ENCODE peak calls at places on chromosomes 3 and 15, in eight cellular contexts. M is D721Med, S is fibroblast of mammary gland, H is PC-3, Z is cardiac muscle cell, F is type B pancreatic cell, T is AG09309, I is osteocyte. W is an unnamed sample.

GRCh38 chr3:112486811-112487505 is 12.3 kb downstream of the BTLA start:
- DNase-seq in M (no peak), S (no peak), H (no peak), Z (no peak), F (no peak), T (no peak), I (no peak), W (no peak)

GRCh38 chr15:48373855-48374421 is 42.7 kb downstream of the DUT start:
- DNase-seq in M (no peak), S (peak; percentile 91), H (peak; percentile 63), Z (no peak), F (no peak), T (peak; percentile 70), I (peak; percentile 46), W (peak; percentile 58)

GRCh38 chr3:76131396-76132153 is 346.2 kb upstream of the ZNF717 start:
- DNase-seq in M (no peak), S (peak; percentile 70), H (peak; percentile 84), Z (no peak), F (no peak), T (no peak), I (no peak), W (peak; percentile 5)

GRCh38 chr15:50166216-50166615 is 15.8 kb upstream of the SLC27A2 start:
- DNase-seq in M (no peak), S (peak; percentile 56), H (no peak), Z (no peak), F (no peak), T (peak; percentile 60), I (no peak), W (peak; percentile 65)

GRCh38 chr3:179676081-179676480 is 23.2 kb downstream of the USP13 start:
- DNase-seq in M (no peak), S (no peak), H (no peak), Z (no peak), F (no peak), T (no peak), I (no peak), W (no peak)

GRCh38 chr3:150508401-150508800 is 37.9 kb downstream of the SERP1 start:
- DNase-seq in M (no peak), S (no peak), H (no peak), Z (no peak), F (no peak), T (no peak), I (no peak), W (peak; percentile 75)

GRCh38 chr3:180063783-180064182 is 27.0 kb upstream of the PEX5L start:
- DNase-seq in M (no peak), S (no peak), H (peak; percentile 93), Z (no peak), F (no peak), T (no peak), I (no peak), W (peak; percentile 35)

GRCh38 chr3:140199008-140199407 is 264.0 kb downstream of the CLSTN2 start:
- DNase-seq in M (no peak), S (no peak), H (no peak), Z (no peak), F (no peak), T (no peak), I (no peak), W (no peak)

GRCh38 chr3:186993940-186994670 is 63.8 kb downstream of the ST6GAL1 start:
- DNase-seq in M (no peak), S (no peak), H (no peak), Z (no peak), F (no peak), T (no peak), I (no peak), W (no peak)

GRCh38 chr3:70882104-70882503 is 569.7 kb upstream of the MDFIC2 start:
- DNase-seq in M (no peak), S (peak; percentile 13), H (peak; percentile 25), Z (no peak), F (no peak), T (no peak), I (no peak), W (no peak)

GRCh38 chr3:50214824-50215223 is 9.8 kb downstream of the SLC38A3 start:
- DNase-seq in M (no peak), S (no peak), H (no peak), Z (no peak), F (no peak), T (no peak), I (no peak), W (no peak)

GRCh38 chr3:45547764-45548683 is 46.5 kb upstream of the LIMD1 start:
- DNase-seq in M (no peak), S (peak; percentile 96), H (no peak), Z (no peak), F (no peak), T (peak; percentile 51), I (no peak), W (no peak)

GRCh38 chr15:85581495-85581894 is 201.1 kb downstream of the AKAP13 start:
- DNase-seq in M (no peak), S (peak; percentile 28), H (no peak), Z (no peak), F (no peak), T (no peak), I (no peak), W (no peak)

GRCh38 chr3:16064660-16065414 is 109.6 kb upstream of the GALNT15 start:
- DNase-seq in M (no peak), S (peak; percentile 97), H (peak; percentile 53), Z (no peak), F (no peak), T (peak; percentile 83), I (no peak), W (no peak)

GRCh38 chr3:192481638-192482037 is 245.7 kb downstream of the FGF12 start:
- DNase-seq in M (no peak), S (peak; percentile 95), H (peak; percentile 83), Z (no peak), F (no peak), T (peak; percentile 23), I (no peak), W (peak; percentile 35)

DNA sequence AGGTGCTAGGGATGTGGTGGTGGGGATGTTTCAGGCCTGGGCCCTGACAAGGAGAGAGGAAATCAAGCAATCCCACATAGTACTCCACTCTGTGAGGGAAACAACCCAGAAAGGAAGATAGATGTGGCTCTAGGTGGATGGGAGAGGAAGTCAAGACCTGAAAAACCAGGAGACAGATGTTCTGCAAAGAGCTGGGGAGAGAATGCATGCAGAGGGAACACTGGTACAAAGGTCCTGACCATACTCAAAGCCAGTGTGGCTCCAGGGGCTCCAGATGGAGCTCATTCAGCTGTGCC is 15.7 kb upstream of the VILL start:
- DNase-seq in M (no peak), S (no peak), H (no peak), Z (no peak), F (no peak), T (no peak), I (no peak), W (no peak)
- TF ChIP-seq CTCF in M (no peak), S (no peak), H (peak; percentile 40), Z (no peak), F (no peak), T (no peak), I (no peak), W (no peak)

GRCh38 chr3:55571913-55572312 is 84.8 kb upstream of the WNT5A start:
- DNase-seq in M (no peak), S (no peak), H (no peak), Z (peak; percentile 96), F (no peak), T (no peak), I (no peak), W (no peak)
- TF ChIP-seq CTCF in M (no peak), S (no peak), H (no peak), Z (no peak), F (peak; percentile 64), T (no peak), I (no peak), W (no peak)

GRCh38 chr3:79086514-79086913 is 681.3 kb downstream of the ROBO1 start:
- DNase-seq in M (peak; percentile 12), S (peak; percentile 62), H (peak; percentile 76), Z (peak; percentile 74), F (peak; percentile 65), T (peak; percentile 25), I (peak; percentile 83), W (no peak)

GRCh38 chr3:79085166-79085565 is 682.6 kb downstream of the ROBO1 start:
- DNase-seq in M (no peak), S (peak; percentile 22), H (no peak), Z (no peak), F (no peak), T (no peak), I (no peak), W (peak; percentile 21)

DNA sequence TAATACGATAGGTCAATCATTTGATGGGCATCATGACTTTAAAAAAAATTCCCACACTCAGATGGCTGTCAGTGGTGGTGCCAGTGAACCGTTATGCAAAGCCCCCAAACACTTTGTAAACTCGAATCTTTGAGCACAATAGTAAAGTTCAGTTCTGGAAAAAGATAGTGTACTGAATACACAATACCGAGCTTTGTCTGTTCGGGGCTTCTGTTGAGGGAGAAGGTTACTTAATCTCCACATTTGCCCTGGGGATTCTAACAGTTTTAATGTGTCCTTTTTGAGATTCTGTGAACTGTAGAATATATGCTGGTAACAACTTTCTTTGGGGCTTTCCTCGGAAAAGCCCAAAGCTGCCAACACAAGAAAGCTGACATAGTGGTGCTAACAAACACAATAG is 686.5 kb downstream of the ROBO1 start:
- DNase-seq in M (no peak), S (no peak), H (no peak), Z (no peak), F (no peak), T (no peak), I (no peak), W (no peak)
- TF ChIP-seq CTCF in M (no peak), S (no peak), H (no peak), Z (no peak), F (no peak), T (no peak), I (no peak), W (no peak)

GRCh38 chr3:33030802-33031201 is 66.1 kb downstream of the GLB1 start:
- DNase-seq in M (no peak), S (no peak), H (no peak), Z (no peak), F (no peak), T (no peak), I (no peak), W (no peak)
- TF ChIP-seq CTCF in M (no peak), S (no peak), H (peak; percentile 34), Z (no peak), F (peak; percentile 21), T (no peak), I (no peak), W (peak; percentile 10)

GRCh38 chr3:69671082-69671952 is 67.9 kb upstream of the MITF start:
- DNase-seq in M (peak; percentile 29), S (peak; percentile 59), H (peak; percentile 64), Z (peak; percentile 68), F (no peak), T (no peak), I (no peak), W (no peak)
- TF ChIP-seq CTCF in M (peak; percentile 82), S (peak; percentile 82), H (peak; percentile 64), Z (peak; percentile 70), F (peak; percentile 93), T (peak; percentile 62), I (peak; percentile 83), W (peak; percentile 92)

DNA sequence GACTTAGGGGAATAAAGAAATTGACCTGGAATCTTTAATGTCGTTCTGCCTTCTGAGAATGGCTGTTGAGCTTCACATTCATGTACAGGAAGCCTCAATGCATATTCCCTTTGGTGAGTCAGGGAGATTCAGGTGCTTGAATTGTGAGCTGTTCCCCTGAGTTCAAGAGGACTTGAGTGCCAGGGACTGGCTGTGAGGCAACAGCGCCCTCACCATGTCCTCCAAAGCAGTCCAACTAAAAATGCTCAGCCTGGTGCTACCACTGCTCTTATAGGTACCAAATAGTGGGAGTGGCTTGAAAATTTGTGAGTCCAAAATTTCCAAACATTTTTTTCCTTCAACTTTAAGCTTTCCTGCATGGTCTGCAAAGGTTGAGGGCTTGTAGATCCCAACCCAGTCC is 54.1 kb downstream of the LEO1 start:
- DNase-seq in M (no peak), S (peak; percentile 43), H (peak; percentile 75), Z (peak; percentile 38), F (no peak), T (no peak), I (peak; percentile 64), W (peak; percentile 30)
- TF ChIP-seq CTCF in M (peak; percentile 33), S (peak; percentile 42), H (peak; percentile 76), Z (peak; percentile 33), F (peak; percentile 38), T (peak; percentile 43), I (peak; percentile 52), W (peak; percentile 65)